ENCODE peak calls at places on chromosomes 13 and 19, in eight cellular contexts. K, H, Z, E, O, V, W and C are unnamed samples.

GRCh38 chr13:39330504-39330903 is 272.5 kb downstream of the LHFPL6 start:
- DNase-seq in K (no peak), H (no peak), Z (no peak), E (no peak), O (no peak), V (no peak), W (no peak), C (no peak)

GRCh38 chr19:33366127-33366526 is 7.4 kb upstream of the CEBPG start:
- DNase-seq in K (no peak), H (no peak), Z (no peak), E (no peak), O (no peak), V (no peak), W (no peak), C (no peak)

GRCh38 chr13:34247596-34247995 is 429.6 kb downstream of the RFC3 start:
- DNase-seq in K (no peak), H (no peak), Z (no peak), E (no peak), O (no peak), V (no peak), W (no peak), C (no peak)

GRCh38 chr13:101303512-101303911 is 112.8 kb downstream of the NALCN start:
- DNase-seq in K (no peak), H (no peak), Z (no peak), E (no peak), O (no peak), V (no peak), W (no peak), C (no peak)

GRCh38 chr13:110294624-110295023 is 12.3 kb downstream of the COL4A1 start:
- DNase-seq in K (no peak), H (no peak), Z (no peak), E (no peak), O (no peak), V (no peak), W (no peak), C (no peak)

GRCh38 chr13:99990045-99990977 is 8.7 kb downstream of the ZIC2 start:
- DNase-seq in K (no peak), H (no peak), Z (no peak), E (no peak), O (peak), V (no peak), W (no peak), C (no peak)

GRCh38 chr19:5641171-5641570 is 18.3 kb downstream of the SAFB start:
- DNase-seq in K (no peak), H (no peak), Z (no peak), E (no peak), O (no peak), V (no peak), W (no peak), C (no peak)

GRCh38 chr13:76016799-76017198 is 380.7 kb downstream of the LMO7 start:
- DNase-seq in K (peak), H (no peak), Z (no peak), E (peak), O (peak), V (no peak), W (peak), C (peak)

GRCh38 chr13:113297370-113297871 is 382 bp downstream of the LAMP1 start:
- DNase-seq in K (peak), H (peak), Z (no peak), E (peak), O (no peak), V (peak), W (no peak), C (peak)

GRCh38 chr19:21848706-21849105 is 12.7 kb upstream of the ZNF43 start:
- DNase-seq in K (no peak), H (no peak), Z (no peak), E (no peak), O (no peak), V (no peak), W (peak), C (peak)

GRCh38 chr13:87893186-87893585 is 222.0 kb downstream of the SLITRK5 start:
- DNase-seq in K (no peak), H (no peak), Z (no peak), E (no peak), O (no peak), V (no peak), W (no peak), C (no peak)

GRCh38 chr13:106522898-106523525 is 12.4 kb downstream of the EFNB2 start:
- DNase-seq in K (no peak), H (no peak), Z (no peak), E (no peak), O (no peak), V (no peak), W (no peak), C (no peak)

GRCh38 chr13:113749507-113749906 is 9.5 kb upstream of the TMEM255B start:
- DNase-seq in K (no peak), H (no peak), Z (no peak), E (no peak), O (no peak), V (no peak), W (no peak), C (no peak)

GRCh38 chr13:94139393-94139995 is 340.0 kb downstream of the DCT start:
- DNase-seq in K (no peak), H (no peak), Z (no peak), E (no peak), O (no peak), V (no peak), W (no peak), C (no peak)

GRCh38 chr19:48397636-48398328 is 4.3 kb downstream of the GRIN2D start:
- DNase-seq in K (no peak), H (no peak), Z (no peak), E (no peak), O (no peak), V (no peak), W (no peak), C (no peak)

GRCh38 chr13:35858665-35859064 is 272.5 kb downstream of the DCLK1 start:
- DNase-seq in K (peak), H (no peak), Z (no peak), E (no peak), O (no peak), V (no peak), W (no peak), C (no peak)

GRCh38 chr19:53659292-53659691 is 27.5 kb downstream of the DPRX start:
- DNase-seq in K (peak), H (no peak), Z (no peak), E (no peak), O (peak), V (no peak), W (peak), C (peak)

GRCh38 chr13:62625214-62625613 is 1209.6 kb upstream of the PCDH20 start:
- DNase-seq in K (no peak), H (no peak), Z (no peak), E (no peak), O (no peak), V (no peak), W (no peak), C (no peak)

GRCh38 chr13:33251131-33251629 is 34.4 kb downstream of the STARD13 start:
- DNase-seq in K (peak), H (no peak), Z (peak), E (peak), O (no peak), V (no peak), W (peak), C (peak)

GRCh38 chr13:80259159-80259558 is 81.8 kb downstream of the SPRY2 start:
- DNase-seq in K (no peak), H (no peak), Z (no peak), E (no peak), O (no peak), V (no peak), W (no peak), C (no peak)

GRCh38 chr13:34155931-34156607 is 338.1 kb downstream of the RFC3 start:
- DNase-seq in K (peak), H (no peak), Z (no peak), E (no peak), O (no peak), V (no peak), W (peak), C (no peak)

GRCh38 chr13:113749956-113750355 is 9.1 kb upstream of the TMEM255B start:
- DNase-seq in K (no peak), H (no peak), Z (no peak), E (no peak), O (no peak), V (no peak), W (no peak), C (no peak)

GRCh38 chr13:52165410-52165809 is 6.0 kb upstream of the NEK3 start:
- DNase-seq in K (no peak), H (no peak), Z (no peak), E (no peak), O (no peak), V (no peak), W (no peak), C (no peak)

GRCh38 chr13:62473190-62473943 is 1057.7 kb upstream of the PCDH20 start:
- DNase-seq in K (no peak), H (no peak), Z (no peak), E (no peak), O (no peak), V (no peak), W (no peak), C (no peak)

GRCh38 chr13:79531542-79532239 is 50.7 kb downstream of the NDFIP2 start:
- DNase-seq in K (no peak), H (no peak), Z (no peak), E (no peak), O (no peak), V (no peak), W (no peak), C (no peak)

GRCh38 chr13:40506592-40507446 is 159.6 kb downstream of the FOXO1 start:
- DNase-seq in K (no peak), H (no peak), Z (no peak), E (no peak), O (no peak), V (no peak), W (no peak), C (no peak)

GRCh38 chr19:35801828-35802227 is 10.8 kb downstream of the PRODH2 start:
- DNase-seq in K (no peak), H (no peak), Z (no peak), E (no peak), O (no peak), V (no peak), W (no peak), C (no peak)

GRCh38 chr19:42295831-42296525 is 6.0 kb upstream of the PRR19 start:
- DNase-seq in K (peak), H (peak), Z (no peak), E (peak), O (peak), V (peak), W (peak), C (peak)

GRCh38 chr13:33270906-33271538 is 14.5 kb downstream of the STARD13 start:
- DNase-seq in K (peak), H (no peak), Z (no peak), E (no peak), O (no peak), V (no peak), W (no peak), C (no peak)

GRCh38 chr19:56841194-56841546 is 644 bp upstream of the PEG3 start:
- DNase-seq in K (no peak), H (no peak), Z (no peak), E (no peak), O (no peak), V (no peak), W (no peak), C (no peak)

GRCh38 chr13:80363890-80364503 is 23.1 kb upstream of the SPRY2 start:
- DNase-seq in K (peak), H (no peak), Z (no peak), E (no peak), O (peak), V (no peak), W (peak), C (peak)

GRCh38 chr19:29537181-29537580 is 11.4 kb downstream of the VSTM2B start:
- DNase-seq in K (no peak), H (no peak), Z (no peak), E (no peak), O (no peak), V (no peak), W (no peak), C (no peak)

GRCh38 chr19:3243851-3244700 is 19.6 kb downstream of the CELF5 start:
- DNase-seq in K (peak), H (peak), Z (no peak), E (peak), O (peak), V (no peak), W (peak), C (peak)